ENCODE peak calls at places on chromosomes 11 and 22, in four cellular contexts. One of them, this sample, is unnamed.

GRCh38 chr11:71206186-71206585 is 46.2 kb downstream of the SHANK2 start:
- DNase-seq in spleen: peak; percentile 23
- DNase-seq in naive thymus-derived CD4-positive, alpha-beta T cell: no peak
- DNase-seq in heart right ventricle: no peak
- DNase-seq in this sample: no peak

GRCh38 chr22:20619042-20619892 is 111.9 kb downstream of the MED15 start:
- DNase-seq in spleen: no peak
- DNase-seq in naive thymus-derived CD4-positive, alpha-beta T cell: no peak
- DNase-seq in heart right ventricle: no peak
- DNase-seq in this sample: no peak

GRCh38 chr11:112837162-112837826 is 123.9 kb upstream of the NCAM1 start:
- DNase-seq in spleen: no peak
- DNase-seq in naive thymus-derived CD4-positive, alpha-beta T cell: no peak
- DNase-seq in heart right ventricle: peak; percentile 10
- DNase-seq in this sample: no peak

GRCh38 chr11:68211546-68211945 is 1.6 kb downstream of the KMT5B start:
- DNase-seq in spleen: no peak
- DNase-seq in naive thymus-derived CD4-positive, alpha-beta T cell: no peak
- DNase-seq in heart right ventricle: no peak
- DNase-seq in this sample: no peak

GRCh38 chr11:69638941-69639681 is 1.8 kb upstream of the CCND1 start:
- DNase-seq in spleen: peak; percentile 91
- DNase-seq in naive thymus-derived CD4-positive, alpha-beta T cell: no peak
- DNase-seq in heart right ventricle: peak; percentile 89
- DNase-seq in this sample: peak; percentile 82

GRCh38 chr11:16001044-16001568 is 355.2 kb downstream of the SOX6 start:
- DNase-seq in spleen: no peak
- DNase-seq in naive thymus-derived CD4-positive, alpha-beta T cell: no peak
- DNase-seq in heart right ventricle: no peak
- DNase-seq in this sample: no peak

GRCh38 chr11:67409781-67410368 is 5.6 kb upstream of the CARNS1 start:
- DNase-seq in spleen: peak; percentile 91
- DNase-seq in naive thymus-derived CD4-positive, alpha-beta T cell: no peak
- DNase-seq in heart right ventricle: no peak
- DNase-seq in this sample: no peak

GRCh38 chr11:133740928-133741327 is 104.4 kb downstream of the SPATA19 start:
- DNase-seq in spleen: no peak
- DNase-seq in naive thymus-derived CD4-positive, alpha-beta T cell: no peak
- DNase-seq in heart right ventricle: no peak
- DNase-seq in this sample: no peak

GRCh38 chr11:79564288-79564925 is 123.6 kb upstream of the TENM4 start:
- DNase-seq in spleen: no peak
- DNase-seq in naive thymus-derived CD4-positive, alpha-beta T cell: no peak
- DNase-seq in heart right ventricle: no peak
- DNase-seq in this sample: no peak

GRCh38 chr22:24564376-24565058 is 8.7 kb downstream of the SNRPD3 start:
- DNase-seq in spleen: peak; percentile 14
- DNase-seq in naive thymus-derived CD4-positive, alpha-beta T cell: no peak
- DNase-seq in heart right ventricle: no peak
- DNase-seq in this sample: no peak

GRCh38 chr22:19827341-19828034 is 27.2 kb downstream of the GNB1L start:
- DNase-seq in spleen: no peak
- DNase-seq in naive thymus-derived CD4-positive, alpha-beta T cell: no peak
- DNase-seq in heart right ventricle: no peak
- DNase-seq in this sample: no peak

GRCh38 chr11:48169259-48169658 is 47.4 kb upstream of the OR4B1 start:
- DNase-seq in spleen: no peak
- DNase-seq in naive thymus-derived CD4-positive, alpha-beta T cell: no peak
- DNase-seq in heart right ventricle: no peak
- DNase-seq in this sample: no peak

GRCh38 chr11:63243533-63243932 is at the start of gene SLC22A25:
- DNase-seq in spleen: no peak
- DNase-seq in naive thymus-derived CD4-positive, alpha-beta T cell: no peak
- DNase-seq in heart right ventricle: no peak
- DNase-seq in this sample: no peak

GRCh38 chr11:100639140-100639539 is 47.9 kb upstream of the ARHGAP42 start:
- DNase-seq in spleen: no peak
- DNase-seq in naive thymus-derived CD4-positive, alpha-beta T cell: no peak
- DNase-seq in heart right ventricle: no peak
- DNase-seq in this sample: peak; percentile 84

GRCh38 chr22:21837184-21837979 is 30.1 kb downstream of the MAPK1 start:
- DNase-seq in spleen: no peak
- DNase-seq in naive thymus-derived CD4-positive, alpha-beta T cell: no peak
- DNase-seq in heart right ventricle: no peak
- DNase-seq in this sample: peak; percentile 26

GRCh38 chr11:69460540-69461257 is 20.8 kb upstream of the LINC01488 start:
- DNase-seq in spleen: peak; percentile 1
- DNase-seq in naive thymus-derived CD4-positive, alpha-beta T cell: no peak
- DNase-seq in heart right ventricle: no peak
- DNase-seq in this sample: peak; percentile 91

DNA sequence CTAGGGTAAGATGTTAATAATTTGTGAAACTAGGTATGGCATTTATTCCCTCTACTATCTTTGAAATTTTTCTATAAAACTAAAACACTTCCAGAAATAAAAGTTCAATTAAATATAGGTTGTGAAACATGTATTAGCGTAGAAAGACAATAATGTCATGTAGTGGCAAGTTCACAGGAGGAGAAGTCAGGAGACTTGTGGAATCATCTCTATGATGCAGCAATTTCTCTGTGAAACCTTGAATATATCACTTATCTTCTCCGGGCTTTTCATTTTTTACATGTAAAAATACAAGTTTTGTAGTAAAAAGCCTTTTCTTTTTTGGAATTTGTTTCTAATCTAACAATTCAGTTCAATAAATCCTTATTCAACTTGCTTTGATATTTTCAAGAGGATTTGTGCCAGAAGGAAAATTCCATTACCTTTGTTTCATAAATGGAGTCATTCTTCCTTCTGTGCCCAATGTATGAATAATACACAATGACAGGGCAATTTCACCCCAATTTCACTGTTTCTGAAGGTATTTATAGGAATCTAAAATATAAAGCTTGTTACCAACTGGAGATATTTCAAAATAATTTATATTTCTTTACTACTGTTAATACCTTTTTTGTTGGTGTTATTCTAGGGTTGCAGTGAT is 758.3 kb downstream of the FAM181B start:
- DNase-seq in spleen: no peak
- DNase-seq in naive thymus-derived CD4-positive, alpha-beta T cell: no peak
- DNase-seq in heart right ventricle: no peak
- DNase-seq in this sample: no peak
- H3K27ac ChIP-seq in spleen: no peak overlapping the region
- H3K27ac ChIP-seq in naive thymus-derived CD4-positive, alpha-beta T cell: no peak overlapping the region
- H3K27ac ChIP-seq in heart right ventricle: no peak overlapping the region
- H3K27ac ChIP-seq in this sample: peak overlapping the region; percentile 71

GRCh38 chr11:117020287-117020686 is 77.9 kb downstream of the SIK3 start:
- DNase-seq in spleen: no peak
- DNase-seq in naive thymus-derived CD4-positive, alpha-beta T cell: no peak
- DNase-seq in heart right ventricle: no peak
- DNase-seq in this sample: no peak
- H3K27ac ChIP-seq in spleen: no peak overlapping the region
- H3K27ac ChIP-seq in naive thymus-derived CD4-positive, alpha-beta T cell: no peak overlapping the region
- H3K27ac ChIP-seq in heart right ventricle: no peak overlapping the region
- H3K27ac ChIP-seq in this sample: no peak overlapping the region

GRCh38 chr11:86487670-86488069 is 113.0 kb downstream of the CCDC81 start:
- DNase-seq in spleen: no peak
- DNase-seq in naive thymus-derived CD4-positive, alpha-beta T cell: no peak
- DNase-seq in heart right ventricle: no peak
- DNase-seq in this sample: no peak

GRCh38 chr11:86489442-86489841 is 114.8 kb downstream of the CCDC81 start:
- DNase-seq in spleen: no peak
- DNase-seq in naive thymus-derived CD4-positive, alpha-beta T cell: no peak
- DNase-seq in heart right ventricle: no peak
- DNase-seq in this sample: no peak

GRCh38 chr11:86490582-86490981 is 115.9 kb downstream of the CCDC81 start:
- DNase-seq in spleen: no peak
- DNase-seq in naive thymus-derived CD4-positive, alpha-beta T cell: no peak
- DNase-seq in heart right ventricle: no peak
- DNase-seq in this sample: no peak

GRCh38 chr11:86486261-86487030 is 111.8 kb downstream of the CCDC81 start:
- DNase-seq in spleen: peak; percentile 80
- DNase-seq in naive thymus-derived CD4-positive, alpha-beta T cell: no peak
- DNase-seq in heart right ventricle: no peak
- DNase-seq in this sample: no peak

DNA sequence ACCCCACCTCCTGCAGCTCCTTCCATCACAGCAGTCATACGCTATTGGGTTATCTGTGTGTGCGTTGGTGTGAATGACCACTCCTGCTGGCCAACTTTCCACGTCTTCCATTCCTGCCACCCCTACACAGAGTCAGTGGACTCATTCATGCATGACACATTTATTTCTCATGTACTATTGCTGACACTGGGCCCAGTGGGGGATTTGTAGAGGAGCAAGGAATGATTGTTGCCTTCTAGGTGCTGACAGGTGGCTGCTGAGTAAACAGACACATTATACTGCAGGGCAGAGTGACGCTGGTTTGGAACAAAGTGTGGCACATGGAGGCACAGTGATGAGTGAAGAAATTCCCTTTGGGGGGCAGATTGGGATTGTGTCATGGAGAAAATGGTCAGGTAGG is 113.9 kb downstream of the CCDC81 start:
- DNase-seq in spleen: no peak
- DNase-seq in naive thymus-derived CD4-positive, alpha-beta T cell: no peak
- DNase-seq in heart right ventricle: no peak
- DNase-seq in this sample: no peak
- H3K27ac ChIP-seq in spleen: no peak overlapping the region
- H3K27ac ChIP-seq in naive thymus-derived CD4-positive, alpha-beta T cell: no peak overlapping the region
- H3K27ac ChIP-seq in heart right ventricle: no peak overlapping the region
- H3K27ac ChIP-seq in this sample: no peak overlapping the region

GRCh38 chr22:39229075-39229474 is 15.7 kb downstream of the PDGFB start:
- DNase-seq in spleen: no peak
- DNase-seq in naive thymus-derived CD4-positive, alpha-beta T cell: no peak
- DNase-seq in heart right ventricle: no peak
- DNase-seq in this sample: no peak

GRCh38 chr22:39225591-39225990 is 19.2 kb downstream of the PDGFB start:
- DNase-seq in spleen: no peak
- DNase-seq in naive thymus-derived CD4-positive, alpha-beta T cell: no peak
- DNase-seq in heart right ventricle: no peak
- DNase-seq in this sample: no peak

GRCh38 chr22:39229688-39230260 is 15.0 kb downstream of the PDGFB start:
- DNase-seq in spleen: no peak
- DNase-seq in naive thymus-derived CD4-positive, alpha-beta T cell: no peak
- DNase-seq in heart right ventricle: no peak
- DNase-seq in this sample: no peak

GRCh38 chr22:39226353-39226752 is 18.4 kb downstream of the PDGFB start:
- DNase-seq in spleen: no peak
- DNase-seq in naive thymus-derived CD4-positive, alpha-beta T cell: no peak
- DNase-seq in heart right ventricle: no peak
- DNase-seq in this sample: no peak

GRCh38 chr22:39227542-39228272 is 17.1 kb downstream of the PDGFB start:
- DNase-seq in spleen: no peak
- DNase-seq in naive thymus-derived CD4-positive, alpha-beta T cell: no peak
- DNase-seq in heart right ventricle: no peak
- DNase-seq in this sample: no peak
- H3K27ac ChIP-seq in spleen: no peak overlapping the region
- H3K27ac ChIP-seq in naive thymus-derived CD4-positive, alpha-beta T cell: no peak overlapping the region
- H3K27ac ChIP-seq in heart right ventricle: no peak overlapping the region
- H3K27ac ChIP-seq in this sample: no peak overlapping the region

DNA sequence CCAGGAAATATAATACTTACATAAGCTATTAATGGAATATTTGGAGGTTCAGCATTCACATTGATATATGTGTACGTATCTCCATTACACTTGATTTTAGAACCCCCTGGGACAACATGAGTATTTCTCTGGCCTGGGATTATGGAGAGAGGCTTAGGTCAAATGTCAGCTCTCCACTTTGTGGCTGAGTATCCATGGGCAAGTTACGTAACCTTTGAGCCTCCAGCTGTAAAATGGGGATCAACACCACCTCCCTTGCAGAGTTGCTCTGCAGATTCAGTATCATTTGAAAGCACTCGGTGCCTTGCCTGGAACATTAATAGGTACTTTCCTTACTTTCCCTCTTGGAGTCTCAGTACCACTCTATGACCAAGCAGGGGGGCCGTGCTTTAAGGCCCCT is 33.2 kb downstream of the C22orf31 start:
- DNase-seq in spleen: no peak
- DNase-seq in naive thymus-derived CD4-positive, alpha-beta T cell: no peak
- DNase-seq in heart right ventricle: no peak
- DNase-seq in this sample: no peak
- H3K27ac ChIP-seq in spleen: no peak overlapping the region
- H3K27ac ChIP-seq in naive thymus-derived CD4-positive, alpha-beta T cell: no peak overlapping the region
- H3K27ac ChIP-seq in heart right ventricle: no peak overlapping the region
- H3K27ac ChIP-seq in this sample: no peak overlapping the region

GRCh38 chr11:19696073-19696472 is 16.6 kb upstream of the NAV2 start:
- DNase-seq in spleen: no peak
- DNase-seq in naive thymus-derived CD4-positive, alpha-beta T cell: no peak
- DNase-seq in heart right ventricle: no peak
- DNase-seq in this sample: no peak
- H3K27ac ChIP-seq in spleen: no peak overlapping the region
- H3K27ac ChIP-seq in naive thymus-derived CD4-positive, alpha-beta T cell: no peak overlapping the region
- H3K27ac ChIP-seq in heart right ventricle: peak overlapping the region; percentile 68
- H3K27ac ChIP-seq in this sample: no peak overlapping the region

GRCh38 chr11:120807414-120808150 is 216.3 kb upstream of the TBCEL start:
- DNase-seq in spleen: no peak
- DNase-seq in naive thymus-derived CD4-positive, alpha-beta T cell: no peak
- DNase-seq in heart right ventricle: no peak
- DNase-seq in this sample: no peak
- H3K27ac ChIP-seq in spleen: no peak overlapping the region
- H3K27ac ChIP-seq in naive thymus-derived CD4-positive, alpha-beta T cell: no peak overlapping the region
- H3K27ac ChIP-seq in heart right ventricle: no peak overlapping the region
- H3K27ac ChIP-seq in this sample: no peak overlapping the region

DNA sequence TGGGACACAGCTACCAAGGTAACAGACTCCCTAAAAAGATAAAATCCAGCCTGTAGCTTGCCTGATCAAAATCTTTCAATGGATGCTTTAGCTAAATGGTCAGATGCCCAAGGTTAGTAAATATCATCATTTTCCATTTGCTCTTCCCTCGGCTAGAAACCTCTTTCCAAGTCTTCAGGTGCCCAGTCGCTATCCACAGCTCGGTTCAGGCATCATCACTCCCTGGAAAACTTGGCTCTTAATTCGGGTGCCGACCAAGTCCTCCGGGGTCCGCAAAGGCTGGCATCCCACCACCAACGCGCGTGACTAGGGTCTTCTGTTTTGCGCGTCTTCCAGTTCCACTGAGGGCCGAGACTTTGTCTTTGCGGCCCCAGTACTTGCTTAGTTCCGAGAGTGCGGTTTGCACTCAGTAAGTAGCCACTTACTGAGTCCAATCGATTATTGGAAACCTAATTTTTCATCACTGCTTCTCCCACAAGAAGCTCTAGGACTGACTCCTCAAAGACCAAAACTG is 44.3 kb downstream of the OR4D9 start:
- DNase-seq in spleen: no peak
- DNase-seq in naive thymus-derived CD4-positive, alpha-beta T cell: no peak
- DNase-seq in heart right ventricle: no peak
- DNase-seq in this sample: no peak
- H3K27ac ChIP-seq in spleen: peak overlapping the region; percentile 31
- H3K27ac ChIP-seq in naive thymus-derived CD4-positive, alpha-beta T cell: no peak overlapping the region
- H3K27ac ChIP-seq in heart right ventricle: peak overlapping the region; percentile 40
- H3K27ac ChIP-seq in this sample: peak overlapping the region; percentile 61

This sample was measured in epithelial cell of prostate.